ENCODE peak calls at places on chromosomes 7 and 10, in four cellular contexts. N, Y, A and Z are unnamed samples.

GRCh38 chr7:80443336-80443735 is 68.5 kb downstream of the GNAT3 start:
- DNase-seq in N (no peak), Y (no peak), A (no peak), Z (no peak)

GRCh38 chr7:41747951-41748350 is 45.1 kb upstream of the INHBA start:
- DNase-seq in N (no peak), Y (no peak), A (no peak), Z (no peak)

GRCh38 chr7:122965306-122965705 is 30.2 kb downstream of the TAS2R16 start:
- DNase-seq in N (no peak), Y (no peak), A (no peak), Z (no peak)

GRCh38 chr7:40499718-40500117 is 364.9 kb downstream of the SUGCT start:
- DNase-seq in N (no peak), Y (no peak), A (no peak), Z (no peak)

GRCh38 chr7:16644157-16644556 is 1.4 kb downstream of the ANKMY2 start:
- DNase-seq in N (no peak), Y (no peak), A (no peak), Z (no peak)

GRCh38 chr10:97866524-97867219 is 17.0 kb downstream of the GOLGA7B start:
- DNase-seq in N (no peak), Y (no peak), A (no peak), Z (no peak)

GRCh38 chr10:14156101-14156500 is 174.6 kb downstream of the FRMD4A start:
- DNase-seq in N (no peak), Y (no peak), A (no peak), Z (no peak)

GRCh38 chr10:96112531-96112930 is 17.6 kb upstream of the ZNF518A start:
- DNase-seq in N (no peak), Y (peak), A (no peak), Z (no peak)

GRCh38 chr10:62441953-62442352 is 67.8 kb downstream of the ZNF365 start:
- DNase-seq in N (no peak), Y (no peak), A (no peak), Z (no peak)

GRCh38 chr7:30996883-30997282 is 33.1 kb downstream of the GHRHR start:
- DNase-seq in N (no peak), Y (no peak), A (no peak), Z (no peak)

GRCh38 chr7:133562617-133563016 is 309.7 kb downstream of the EXOC4 start:
- DNase-seq in N (no peak), Y (no peak), A (no peak), Z (no peak)

GRCh38 chr7:71131753-71132520 is at the start of gene GALNT17:
- DNase-seq in N (no peak), Y (no peak), A (no peak), Z (no peak)

GRCh38 chr10:125979976-125980375 is 83.6 kb downstream of the FANK1 start:
- DNase-seq in N (no peak), Y (no peak), A (no peak), Z (no peak)

GRCh38 chr10:123044391-123044790 is 35.6 kb downstream of the ACADSB start:
- DNase-seq in N (no peak), Y (peak), A (no peak), Z (peak)

GRCh38 chr7:42097756-42098155 is 139.3 kb downstream of the GLI3 start:
- DNase-seq in N (peak), Y (no peak), A (no peak), Z (peak)

GRCh38 chr7:14748461-14748860 is 154.1 kb downstream of the DGKB start:
- DNase-seq in N (no peak), Y (no peak), A (no peak), Z (no peak)

GRCh38 chr10:34092891-34093290 is 722.2 kb downstream of the PARD3 start:
- DNase-seq in N (no peak), Y (no peak), A (no peak), Z (no peak)

GRCh38 chr7:68185641-68186040 is 1189.0 kb downstream of the TYW1 start:
- DNase-seq in N (no peak), Y (no peak), A (no peak), Z (no peak)

GRCh38 chr7:680411-681127 is 45.9 kb upstream of the DNAAF5 start:
- DNase-seq in N (no peak), Y (no peak), A (no peak), Z (no peak)

GRCh38 chr7:128351296-128352123 is 7.8 kb upstream of the RBM28 start:
- DNase-seq in N (no peak), Y (no peak), A (no peak), Z (no peak)

GRCh38 chr10:6843477-6843876 is 263.4 kb upstream of the PRKCQ start:
- DNase-seq in N (no peak), Y (peak), A (peak), Z (peak)

GRCh38 chr7:34719651-34720050 is 61.6 kb downstream of the NPSR1 start:
- DNase-seq in N (no peak), Y (no peak), A (no peak), Z (no peak)

GRCh38 chr10:123639131-123639530 is 27.0 kb upstream of the GPR26 start:
- DNase-seq in N (no peak), Y (no peak), A (no peak), Z (no peak)

GRCh38 chr7:97819161-97819560 is 53.0 kb downstream of the ASNS start:
- DNase-seq in N (peak), Y (peak), A (no peak), Z (no peak)

GRCh38 chr10:70274643-70275042 is 9.2 kb downstream of the NPFFR1 start:
- DNase-seq in N (no peak), Y (no peak), A (no peak), Z (no peak)
- TF ChIP-seq CHD4 in N (no peak), Y (no peak), A (no peak), Z (no peak)

GRCh38 chr7:155843426-155844018 is 31.3 kb upstream of the SHH start:
- DNase-seq in N (no peak), Y (no peak), A (no peak), Z (no peak)
- TF ChIP-seq USF2 in N (no peak), Y (no peak), A (no peak), Z (no peak)

DNA sequence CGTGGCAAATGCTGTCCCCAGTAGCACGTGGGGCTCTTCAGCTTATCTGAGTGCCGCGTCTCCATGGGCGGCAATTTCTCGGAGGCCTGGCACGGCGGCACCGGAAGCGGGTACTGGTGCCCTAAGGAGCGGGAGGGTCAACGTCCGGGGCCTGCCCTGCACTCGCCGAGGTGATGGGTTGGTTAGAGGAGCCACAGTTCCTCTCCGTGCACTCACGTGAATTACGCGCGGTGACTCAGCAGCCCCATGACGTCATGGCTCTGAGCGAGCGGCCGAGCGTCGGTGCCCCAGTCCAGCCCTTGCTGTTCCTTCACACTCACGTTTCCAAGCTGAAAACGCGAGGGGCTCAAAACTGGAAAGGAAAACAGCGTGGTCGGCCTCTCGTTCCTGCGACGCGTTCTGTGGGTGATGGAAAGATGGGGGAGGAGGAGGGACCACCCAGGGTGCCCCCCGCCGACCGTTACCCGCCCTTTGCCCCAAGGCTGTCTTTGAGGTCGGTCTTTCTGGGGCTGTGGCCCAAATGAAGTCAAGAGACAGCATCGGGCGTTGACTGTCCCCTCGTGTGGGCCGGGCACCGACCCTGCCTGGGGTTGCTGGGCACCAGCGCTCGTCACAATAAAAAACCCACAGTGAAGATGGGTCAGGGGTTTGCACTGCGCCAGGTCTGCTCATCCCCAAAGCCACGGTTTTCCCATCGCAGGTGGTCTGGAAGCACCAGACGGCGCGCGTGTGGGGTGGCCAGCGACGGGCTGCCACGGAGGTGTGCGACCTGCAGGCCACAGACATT is 70.4 kb upstream of the CFAP46 start:
- DNase-seq in N (no peak), Y (peak), A (no peak), Z (no peak)
- TF ChIP-seq CHD2 in N (no peak), Y (no peak), A (no peak), Z (no peak)

DNA sequence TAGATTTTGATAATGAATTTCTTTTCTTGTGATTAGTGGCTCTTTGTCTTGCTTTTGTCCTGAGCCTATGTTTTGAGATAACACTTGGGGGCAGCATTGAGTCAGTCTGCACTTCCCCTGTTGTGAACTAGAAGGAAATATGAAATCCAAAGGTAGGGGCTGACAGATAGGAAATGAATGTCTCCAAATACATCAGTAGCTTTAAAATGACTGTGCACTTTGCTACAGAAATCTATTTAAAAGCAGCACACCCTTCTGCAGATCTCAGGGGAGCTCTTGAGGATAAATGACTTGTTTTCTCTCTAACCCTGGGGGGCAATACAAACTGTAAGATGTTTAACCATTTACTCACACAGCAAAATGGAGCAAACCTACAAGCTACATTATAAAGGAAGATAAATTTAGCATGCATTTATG is 176.0 kb upstream of the MYO3A start:
- DNase-seq in N (peak), Y (peak), A (no peak), Z (peak)
- TF ChIP-seq CHD4 in N (no peak), Y (no peak), A (no peak), Z (no peak)

DNA sequence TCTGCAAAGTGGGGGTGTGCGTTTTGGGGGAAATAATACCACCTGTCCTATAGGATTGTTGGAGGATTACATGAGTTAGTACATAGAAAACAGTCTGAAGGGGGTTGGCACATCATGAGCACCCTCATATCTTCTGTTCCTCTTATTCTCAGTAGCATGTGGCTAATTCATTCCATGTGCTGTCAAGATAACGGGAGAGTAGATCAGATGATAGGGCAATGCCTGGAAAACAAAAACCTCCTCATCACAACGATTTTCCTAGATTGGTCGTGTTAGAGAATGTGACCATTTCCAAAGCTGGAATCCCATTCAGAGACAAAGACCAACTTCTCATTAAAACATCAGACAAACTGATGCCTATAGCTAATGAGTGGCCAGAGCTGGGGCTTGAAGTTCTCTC is 50.6 kb downstream of the FAM241B start:
- DNase-seq in N (no peak), Y (no peak), A (no peak), Z (no peak)
- TF ChIP-seq USF2 in N (no peak), Y (no peak), A (no peak), Z (no peak)

GRCh38 chr7:29609162-29610030 is 45.8 kb downstream of the PRR15 start:
- DNase-seq in N (peak), Y (peak), A (no peak), Z (peak)
- TF ChIP-seq CHD2 in N (no peak), Y (no peak), A (no peak), Z (no peak)

GRCh38 chr7:98870807-98871491 is 1.1 kb upstream of the TMEM130 start:
- DNase-seq in N (no peak), Y (no peak), A (no peak), Z (no peak)

GRCh38 chr7:98869374-98870070 is at the start of gene TMEM130:
- DNase-seq in N (no peak), Y (no peak), A (no peak), Z (no peak)

GRCh38 chr7:98874942-98875341 is 3.4 kb upstream of the TRRAP start:
- DNase-seq in N (no peak), Y (peak), A (no peak), Z (no peak)

GRCh38 chr7:98870071-98870651 is 347 bp upstream of the TMEM130 start:
- DNase-seq in N (no peak), Y (peak), A (peak), Z (peak)

GRCh38 chr7:98872328-98872924 is 2.6 kb upstream of the TMEM130 start:
- DNase-seq in N (peak), Y (peak), A (no peak), Z (peak)
- TF ChIP-seq CHD4 in N (no peak), Y (no peak), A (no peak), Z (no peak)

GRCh38 chr10:91389636-91390512 is 20.3 kb upstream of the HECTD2 start:
- DNase-seq in N (peak), Y (peak), A (no peak), Z (peak)
- TF ChIP-seq USF2 in N (no peak), Y (no peak), A (no peak), Z (no peak)

GRCh38 chr10:2023687-2024086 is 286.4 kb upstream of the ADARB2 start:
- DNase-seq in N (no peak), Y (no peak), A (no peak), Z (no peak)

GRCh38 chr10:2019803-2020202 is 282.5 kb upstream of the ADARB2 start:
- DNase-seq in N (no peak), Y (no peak), A (no peak), Z (no peak)

GRCh38 chr10:2020841-2021240 is 283.5 kb upstream of the ADARB2 start:
- DNase-seq in N (no peak), Y (no peak), A (no peak), Z (no peak)

GRCh38 chr10:2014541-2014940 is 277.2 kb upstream of the ADARB2 start:
- DNase-seq in N (no peak), Y (no peak), A (no peak), Z (no peak)

GRCh38 chr10:2019281-2019680 is 282.0 kb upstream of the ADARB2 start:
- DNase-seq in N (no peak), Y (no peak), A (no peak), Z (no peak)
- TF ChIP-seq CHD2 in N (no peak), Y (no peak), A (no peak), Z (no peak)